ENCODE peak calls at places on chromosomes 3 and 15, in ten cellular contexts. One of them, this sample, is unnamed.

GRCh38 chr15:39558421-39558820 is 22.5 kb upstream of the THBS1 start:
- DNase-seq in GM04504: no peak
- DNase-seq in upper lobe of right lung: no peak
- DNase-seq in A549: no peak
- DNase-seq in small intestine: no peak
- DNase-seq in central memory CD4-positive, alpha-beta T cell: no peak
- DNase-seq in stimulated activated CD4-positive, alpha-beta T cell treated with anti-CD3 and anti-CD28 coated beads, TNF-alpha, amount 100 ng/mL, for 48 hours: no peak
- DNase-seq in coronary artery: no peak
- DNase-seq in neural crest cell: no peak
- DNase-seq in uterus: no peak
- DNase-seq in this sample: no peak

GRCh38 chr15:82177291-82178010 is 85.1 kb downstream of the EFL1 start:
- DNase-seq in A549: no peak
- DNase-seq in coronary artery: no peak
- DNase-seq in small intestine: no peak
- DNase-seq in uterus: no peak
- DNase-seq in GM04504: peak; percentile 53
- DNase-seq in stimulated activated CD4-positive, alpha-beta T cell treated with anti-CD3 and anti-CD28 coated beads, TNF-alpha, amount 100 ng/mL, for 48 hours: no peak
- DNase-seq in neural crest cell: no peak
- DNase-seq in upper lobe of right lung: no peak
- DNase-seq in central memory CD4-positive, alpha-beta T cell: no peak
- DNase-seq in this sample: no peak

GRCh38 chr15:29859981-29860745 is 37.9 kb upstream of the TJP1 start:
- DNase-seq in stimulated activated CD4-positive, alpha-beta T cell treated with anti-CD3 and anti-CD28 coated beads, TNF-alpha, amount 100 ng/mL, for 48 hours: no peak
- DNase-seq in central memory CD4-positive, alpha-beta T cell: no peak
- DNase-seq in GM04504: peak; percentile 23
- DNase-seq in uterus: no peak
- DNase-seq in A549: no peak
- DNase-seq in upper lobe of right lung: no peak
- DNase-seq in small intestine: no peak
- DNase-seq in coronary artery: no peak
- DNase-seq in neural crest cell: no peak
- DNase-seq in this sample: no peak

GRCh38 chr3:169104972-169105371 is 558.5 kb downstream of the MECOM start:
- DNase-seq in A549: no peak
- DNase-seq in upper lobe of right lung: no peak
- DNase-seq in GM04504: no peak
- DNase-seq in central memory CD4-positive, alpha-beta T cell: no peak
- DNase-seq in uterus: no peak
- DNase-seq in coronary artery: no peak
- DNase-seq in neural crest cell: no peak
- DNase-seq in stimulated activated CD4-positive, alpha-beta T cell treated with anti-CD3 and anti-CD28 coated beads, TNF-alpha, amount 100 ng/mL, for 48 hours: no peak
- DNase-seq in small intestine: no peak
- DNase-seq in this sample: no peak

GRCh38 chr3:18440053-18440768 is 15.1 kb upstream of the SATB1 start:
- DNase-seq in stimulated activated CD4-positive, alpha-beta T cell treated with anti-CD3 and anti-CD28 coated beads, TNF-alpha, amount 100 ng/mL, for 48 hours: no peak
- DNase-seq in neural crest cell: no peak
- DNase-seq in coronary artery: no peak
- DNase-seq in A549: no peak
- DNase-seq in central memory CD4-positive, alpha-beta T cell: no peak
- DNase-seq in uterus: no peak
- DNase-seq in upper lobe of right lung: no peak
- DNase-seq in small intestine: no peak
- DNase-seq in GM04504: no peak
- DNase-seq in this sample: no peak

GRCh38 chr3:151067158-151067557 is 18.3 kb upstream of the MED12L start:
- DNase-seq in stimulated activated CD4-positive, alpha-beta T cell treated with anti-CD3 and anti-CD28 coated beads, TNF-alpha, amount 100 ng/mL, for 48 hours: no peak
- DNase-seq in upper lobe of right lung: no peak
- DNase-seq in uterus: no peak
- DNase-seq in GM04504: no peak
- DNase-seq in small intestine: peak; percentile 23
- DNase-seq in neural crest cell: no peak
- DNase-seq in coronary artery: no peak
- DNase-seq in central memory CD4-positive, alpha-beta T cell: no peak
- DNase-seq in A549: peak; percentile 37
- DNase-seq in this sample: no peak

GRCh38 chr3:45906681-45907220 is 20.4 kb downstream of the CCR9 start:
- DNase-seq in neural crest cell: no peak
- DNase-seq in stimulated activated CD4-positive, alpha-beta T cell treated with anti-CD3 and anti-CD28 coated beads, TNF-alpha, amount 100 ng/mL, for 48 hours: no peak
- DNase-seq in upper lobe of right lung: no peak
- DNase-seq in small intestine: no peak
- DNase-seq in GM04504: peak; percentile 24
- DNase-seq in coronary artery: no peak
- DNase-seq in uterus: no peak
- DNase-seq in A549: no peak
- DNase-seq in central memory CD4-positive, alpha-beta T cell: no peak
- DNase-seq in this sample: peak; percentile 33

GRCh38 chr15:73632670-73633058 is 525 bp downstream of the NPTN start:
- DNase-seq in upper lobe of right lung: no peak
- DNase-seq in coronary artery: no peak
- DNase-seq in stimulated activated CD4-positive, alpha-beta T cell treated with anti-CD3 and anti-CD28 coated beads, TNF-alpha, amount 100 ng/mL, for 48 hours: no peak
- DNase-seq in small intestine: no peak
- DNase-seq in central memory CD4-positive, alpha-beta T cell: peak; percentile 2
- DNase-seq in uterus: peak; percentile 30
- DNase-seq in GM04504: no peak
- DNase-seq in neural crest cell: peak; percentile 23
- DNase-seq in A549: no peak
- DNase-seq in this sample: no peak

GRCh38 chr3:24709921-24710320 is 215.3 kb upstream of the THRB start:
- DNase-seq in stimulated activated CD4-positive, alpha-beta T cell treated with anti-CD3 and anti-CD28 coated beads, TNF-alpha, amount 100 ng/mL, for 48 hours: no peak
- DNase-seq in GM04504: no peak
- DNase-seq in neural crest cell: no peak
- DNase-seq in upper lobe of right lung: no peak
- DNase-seq in coronary artery: no peak
- DNase-seq in small intestine: no peak
- DNase-seq in central memory CD4-positive, alpha-beta T cell: no peak
- DNase-seq in A549: no peak
- DNase-seq in uterus: no peak
- DNase-seq in this sample: no peak

GRCh38 chr3:168847293-168847883 is 751.7 kb upstream of the GOLIM4 start:
- DNase-seq in neural crest cell: peak; percentile 16
- DNase-seq in upper lobe of right lung: no peak
- DNase-seq in uterus: no peak
- DNase-seq in GM04504: peak; percentile 3
- DNase-seq in coronary artery: no peak
- DNase-seq in stimulated activated CD4-positive, alpha-beta T cell treated with anti-CD3 and anti-CD28 coated beads, TNF-alpha, amount 100 ng/mL, for 48 hours: no peak
- DNase-seq in central memory CD4-positive, alpha-beta T cell: no peak
- DNase-seq in A549: peak; percentile 16
- DNase-seq in small intestine: peak; percentile 45
- DNase-seq in this sample: peak; percentile 14

GRCh38 chr3:133536635-133536980 is 36.9 kb upstream of the CDV3 start:
- DNase-seq in upper lobe of right lung: no peak
- DNase-seq in neural crest cell: no peak
- DNase-seq in GM04504: no peak
- DNase-seq in coronary artery: no peak
- DNase-seq in uterus: no peak
- DNase-seq in central memory CD4-positive, alpha-beta T cell: no peak
- DNase-seq in stimulated activated CD4-positive, alpha-beta T cell treated with anti-CD3 and anti-CD28 coated beads, TNF-alpha, amount 100 ng/mL, for 48 hours: no peak
- DNase-seq in small intestine: no peak
- DNase-seq in A549: no peak
- DNase-seq in this sample: no peak

GRCh38 chr3:140599496-140599895 is 78.4 kb upstream of the TRIM42 start:
- DNase-seq in small intestine: no peak
- DNase-seq in central memory CD4-positive, alpha-beta T cell: no peak
- DNase-seq in upper lobe of right lung: no peak
- DNase-seq in A549: no peak
- DNase-seq in coronary artery: no peak
- DNase-seq in stimulated activated CD4-positive, alpha-beta T cell treated with anti-CD3 and anti-CD28 coated beads, TNF-alpha, amount 100 ng/mL, for 48 hours: no peak
- DNase-seq in uterus: no peak
- DNase-seq in neural crest cell: no peak
- DNase-seq in GM04504: no peak
- DNase-seq in this sample: no peak

GRCh38 chr15:58453931-58454793 is 22.4 kb downstream of the LIPC start:
- DNase-seq in A549: no peak
- DNase-seq in small intestine: no peak
- DNase-seq in stimulated activated CD4-positive, alpha-beta T cell treated with anti-CD3 and anti-CD28 coated beads, TNF-alpha, amount 100 ng/mL, for 48 hours: peak; percentile 63
- DNase-seq in coronary artery: no peak
- DNase-seq in upper lobe of right lung: no peak
- DNase-seq in GM04504: no peak
- DNase-seq in central memory CD4-positive, alpha-beta T cell: no peak
- DNase-seq in uterus: no peak
- DNase-seq in neural crest cell: no peak
- DNase-seq in this sample: no peak